ENCODE peak calls at places on chromosomes 2 and 18, in six cellular contexts. One of them, this sample, is unnamed.

GRCh38 chr2:38057651-38058410 is 18.1 kb downstream of the CYP1B1 start:
- ATAC-seq in HepG2: no peak
- ATAC-seq in A549: peak
- ATAC-seq in GM12878: no peak
- ATAC-seq in K562: no peak
- ATAC-seq in upper lobe of left lung: no peak
- ATAC-seq in this sample: no peak

GRCh38 chr2:135997380-135997779 is 12.0 kb upstream of the DARS1 start:
- ATAC-seq in HepG2: peak
- ATAC-seq in A549: peak
- ATAC-seq in GM12878: peak
- ATAC-seq in K562: peak
- ATAC-seq in upper lobe of left lung: no peak
- ATAC-seq in this sample: no peak

GRCh38 chr18:54777118-54777791 is 51.0 kb upstream of the RAB27B start:
- ATAC-seq in HepG2: no peak
- ATAC-seq in A549: no peak
- ATAC-seq in GM12878: peak
- ATAC-seq in K562: no peak
- ATAC-seq in upper lobe of left lung: no peak
- ATAC-seq in this sample: no peak

GRCh38 chr2:36235426-36235825 is 120.2 kb upstream of the CRIM1 start:
- ATAC-seq in HepG2: no peak
- ATAC-seq in A549: no peak
- ATAC-seq in GM12878: no peak
- ATAC-seq in K562: no peak
- ATAC-seq in upper lobe of left lung: no peak
- ATAC-seq in this sample: no peak

GRCh38 chr2:46943881-46944798 is 28.5 kb upstream of the MCFD2 start:
- ATAC-seq in HepG2: no peak
- ATAC-seq in A549: no peak
- ATAC-seq in GM12878: peak
- ATAC-seq in K562: no peak
- ATAC-seq in upper lobe of left lung: no peak
- ATAC-seq in this sample: no peak

GRCh38 chr2:240353086-240353798 is 82.2 kb upstream of the GPC1 start:
- ATAC-seq in HepG2: no peak
- ATAC-seq in A549: no peak
- ATAC-seq in GM12878: no peak
- ATAC-seq in K562: no peak
- ATAC-seq in upper lobe of left lung: no peak
- ATAC-seq in this sample: no peak

GRCh38 chr2:233743464-233744259 is 14.8 kb downstream of the UGT1A3 start:
- ATAC-seq in HepG2: no peak
- ATAC-seq in A549: no peak
- ATAC-seq in GM12878: no peak
- ATAC-seq in K562: peak
- ATAC-seq in upper lobe of left lung: no peak
- ATAC-seq in this sample: no peak

GRCh38 chr18:45326505-45326904 is 288.8 kb upstream of the SLC14A2 start:
- ATAC-seq in HepG2: no peak
- ATAC-seq in A549: no peak
- ATAC-seq in GM12878: no peak
- ATAC-seq in K562: no peak
- ATAC-seq in upper lobe of left lung: no peak
- ATAC-seq in this sample: no peak

GRCh38 chr2:168216351-168217005 is 30.9 kb downstream of the STK39 start:
- ATAC-seq in HepG2: no peak
- ATAC-seq in A549: no peak
- ATAC-seq in GM12878: no peak
- ATAC-seq in K562: no peak
- ATAC-seq in upper lobe of left lung: no peak
- ATAC-seq in this sample: no peak

GRCh38 chr18:35060092-35060491 is 18.9 kb downstream of the MAPRE2 start:
- ATAC-seq in HepG2: no peak
- ATAC-seq in A549: no peak
- ATAC-seq in GM12878: no peak
- ATAC-seq in K562: peak
- ATAC-seq in upper lobe of left lung: no peak
- ATAC-seq in this sample: no peak

GRCh38 chr2:239160226-239161143 is 240.3 kb downstream of the HDAC4 start:
- ATAC-seq in HepG2: no peak
- ATAC-seq in A549: no peak
- ATAC-seq in GM12878: no peak
- ATAC-seq in K562: no peak
- ATAC-seq in upper lobe of left lung: no peak
- ATAC-seq in this sample: no peak

GRCh38 chr2:135984199-135985017 is 1.0 kb downstream of the DARS1 start:
- ATAC-seq in HepG2: no peak
- ATAC-seq in A549: peak
- ATAC-seq in GM12878: peak
- ATAC-seq in K562: peak
- ATAC-seq in upper lobe of left lung: no peak
- ATAC-seq in this sample: no peak

GRCh38 chr2:444937-445884 is 157.3 kb upstream of the ALKAL2 start:
- ATAC-seq in HepG2: no peak
- ATAC-seq in A549: no peak
- ATAC-seq in GM12878: no peak
- ATAC-seq in K562: no peak
- ATAC-seq in upper lobe of left lung: no peak
- ATAC-seq in this sample: no peak

GRCh38 chr2:26048791-26049190 is 14.9 kb downstream of the RAB10 start:
- ATAC-seq in HepG2: no peak
- ATAC-seq in A549: peak
- ATAC-seq in GM12878: no peak
- ATAC-seq in K562: peak
- ATAC-seq in upper lobe of left lung: no peak
- ATAC-seq in this sample: no peak

GRCh38 chr18:28682912-28683311 is 506.0 kb upstream of the CDH2 start:
- ATAC-seq in HepG2: no peak
- ATAC-seq in A549: no peak
- ATAC-seq in GM12878: no peak
- ATAC-seq in K562: no peak
- ATAC-seq in upper lobe of left lung: no peak
- ATAC-seq in this sample: no peak

GRCh38 chr2:229446316-229446715 is 175.2 kb upstream of the PID1 start:
- ATAC-seq in HepG2: no peak
- ATAC-seq in A549: no peak
- ATAC-seq in GM12878: no peak
- ATAC-seq in K562: no peak
- ATAC-seq in upper lobe of left lung: no peak
- ATAC-seq in this sample: no peak
- TF ChIP-seq EP300 in HepG2: no peak
- TF ChIP-seq EP300 in A549: no peak
- TF ChIP-seq EP300 in GM12878: no peak
- TF ChIP-seq EP300 in K562: no peak
- TF ChIP-seq EP300 in upper lobe of left lung: no peak
- TF ChIP-seq EP300 in this sample: no peak

GRCh38 chr2:190501231-190501630 is 33.3 kb downstream of the NEMP2 start:
- ATAC-seq in HepG2: no peak
- ATAC-seq in A549: no peak
- ATAC-seq in GM12878: no peak
- ATAC-seq in K562: no peak
- ATAC-seq in upper lobe of left lung: no peak
- ATAC-seq in this sample: no peak

GRCh38 chr2:190499976-190500588 is 34.4 kb downstream of the NEMP2 start:
- ATAC-seq in HepG2: peak
- ATAC-seq in A549: peak
- ATAC-seq in GM12878: no peak
- ATAC-seq in K562: peak
- ATAC-seq in upper lobe of left lung: peak
- ATAC-seq in this sample: peak

GRCh38 chr2:190503088-190503487 is 31.4 kb downstream of the NEMP2 start:
- ATAC-seq in HepG2: no peak
- ATAC-seq in A549: peak
- ATAC-seq in GM12878: no peak
- ATAC-seq in K562: no peak
- ATAC-seq in upper lobe of left lung: no peak
- ATAC-seq in this sample: no peak

GRCh38 chr2:190499273-190499672 is 35.2 kb downstream of the NEMP2 start:
- ATAC-seq in HepG2: no peak
- ATAC-seq in A549: no peak
- ATAC-seq in GM12878: no peak
- ATAC-seq in K562: no peak
- ATAC-seq in upper lobe of left lung: no peak
- ATAC-seq in this sample: no peak

DNA sequence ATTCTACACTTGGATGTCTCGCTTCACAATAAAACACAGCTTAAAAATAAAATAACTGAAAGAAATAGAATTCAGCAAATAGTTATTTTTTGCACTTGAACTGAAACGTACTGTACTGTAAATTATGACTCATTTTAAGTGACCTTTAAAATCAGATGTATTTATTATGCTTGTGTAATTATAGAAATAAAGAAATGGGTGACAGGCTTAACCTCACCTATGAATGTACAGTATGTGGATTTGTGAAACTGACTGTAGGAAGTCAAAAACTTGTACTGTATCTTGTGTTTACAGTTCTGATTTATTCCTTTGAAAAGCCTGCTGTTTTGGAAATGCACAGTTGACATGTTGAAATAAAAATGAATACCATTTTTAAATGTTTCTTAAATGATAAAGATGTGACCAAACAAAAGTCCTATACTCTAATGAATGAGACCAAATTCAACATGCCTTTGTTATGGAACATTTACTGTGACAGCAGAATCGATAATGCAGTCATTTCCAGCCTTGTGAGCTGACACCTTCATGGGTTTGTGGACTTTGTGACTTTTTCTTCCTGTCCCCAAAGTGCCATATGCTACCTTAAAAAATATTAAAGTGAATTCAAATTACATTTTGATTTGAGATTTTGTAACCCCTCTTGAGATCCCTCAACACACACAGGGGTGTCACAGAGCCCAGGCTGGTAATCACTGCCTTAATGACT is 32.7 kb downstream of the NEMP2 start:
- ATAC-seq in HepG2: no peak
- ATAC-seq in A549: no peak
- ATAC-seq in GM12878: peak
- ATAC-seq in K562: no peak
- ATAC-seq in upper lobe of left lung: no peak
- ATAC-seq in this sample: no peak
- TF ChIP-seq CTCF in HepG2: no peak
- TF ChIP-seq CTCF in A549: no peak
- TF ChIP-seq CTCF in GM12878: no peak
- TF ChIP-seq CTCF in K562: no peak
- TF ChIP-seq CTCF in upper lobe of left lung: no peak
- TF ChIP-seq CTCF in this sample: no peak

GRCh38 chr2:216110620-216111019 is 1.5 kb downstream of the XRCC5 start:
- ATAC-seq in HepG2: no peak
- ATAC-seq in A549: no peak
- ATAC-seq in GM12878: no peak
- ATAC-seq in K562: no peak
- ATAC-seq in upper lobe of left lung: no peak
- ATAC-seq in this sample: no peak

GRCh38 chr2:216107760-216108159 is 1.4 kb upstream of the XRCC5 start:
- ATAC-seq in HepG2: peak
- ATAC-seq in A549: no peak
- ATAC-seq in GM12878: no peak
- ATAC-seq in K562: peak
- ATAC-seq in upper lobe of left lung: no peak
- ATAC-seq in this sample: no peak

GRCh38 chr2:216108310-216108966 is 710 bp upstream of the XRCC5 start:
- ATAC-seq in HepG2: peak
- ATAC-seq in A549: no peak
- ATAC-seq in GM12878: no peak
- ATAC-seq in K562: peak
- ATAC-seq in upper lobe of left lung: no peak
- ATAC-seq in this sample: no peak

GRCh38 chr2:216109962-216110614 is 940 bp downstream of the XRCC5 start:
- ATAC-seq in HepG2: no peak
- ATAC-seq in A549: peak
- ATAC-seq in GM12878: peak
- ATAC-seq in K562: peak
- ATAC-seq in upper lobe of left lung: no peak
- ATAC-seq in this sample: no peak

DNA sequence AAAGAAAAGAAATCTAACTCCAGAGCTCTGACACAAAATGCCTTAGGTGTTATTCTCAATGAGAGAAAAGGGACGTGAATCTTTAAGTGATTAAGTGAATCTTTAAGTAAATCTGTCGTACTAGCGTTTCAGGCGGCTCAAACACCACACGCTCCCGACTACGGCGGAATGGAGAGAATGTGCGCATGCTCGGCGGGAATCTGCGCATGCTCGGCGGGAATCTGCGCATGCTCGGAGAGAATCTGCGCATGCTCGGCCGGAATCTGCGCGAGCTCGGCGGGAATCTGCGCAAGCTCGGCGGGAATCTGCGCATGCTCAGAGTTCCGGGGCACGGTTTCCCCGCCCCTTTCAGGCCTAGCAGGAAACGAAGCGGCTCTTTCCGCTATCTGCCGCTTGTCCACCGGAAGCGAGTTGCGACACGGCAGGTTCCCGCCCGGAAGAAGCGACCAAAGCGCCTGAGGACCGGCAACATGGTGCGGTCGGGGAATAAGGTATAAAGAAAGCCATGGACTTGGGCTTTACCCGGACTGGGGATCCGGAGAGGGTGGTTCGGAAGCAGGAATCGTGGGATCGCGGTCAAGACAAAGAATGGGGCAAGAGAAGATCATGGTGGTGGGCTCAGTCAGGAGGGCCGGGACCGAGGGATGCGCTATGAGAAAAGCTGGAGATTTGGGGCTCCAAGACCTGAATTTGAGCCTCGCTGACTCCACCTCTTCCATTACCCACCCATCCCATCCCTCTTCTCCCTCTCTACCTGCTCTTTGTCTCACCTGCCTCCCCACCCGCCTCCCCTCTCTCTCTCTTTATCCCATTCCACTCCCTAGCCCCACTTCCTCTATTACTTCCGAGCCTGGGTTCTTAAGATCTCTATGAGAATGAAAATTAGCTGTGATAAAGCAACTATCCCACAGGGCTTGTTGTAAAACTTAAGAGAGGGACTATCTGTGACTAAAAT is at the start of gene XRCC5:
- ATAC-seq in HepG2: peak
- ATAC-seq in A549: peak
- ATAC-seq in GM12878: peak
- ATAC-seq in K562: peak
- ATAC-seq in upper lobe of left lung: peak
- ATAC-seq in this sample: peak
- TF ChIP-seq EP300 in HepG2: peak
- TF ChIP-seq EP300 in A549: no peak
- TF ChIP-seq EP300 in GM12878: no peak
- TF ChIP-seq EP300 in K562: no peak
- TF ChIP-seq EP300 in upper lobe of left lung: peak
- TF ChIP-seq EP300 in this sample: no peak

DNA sequence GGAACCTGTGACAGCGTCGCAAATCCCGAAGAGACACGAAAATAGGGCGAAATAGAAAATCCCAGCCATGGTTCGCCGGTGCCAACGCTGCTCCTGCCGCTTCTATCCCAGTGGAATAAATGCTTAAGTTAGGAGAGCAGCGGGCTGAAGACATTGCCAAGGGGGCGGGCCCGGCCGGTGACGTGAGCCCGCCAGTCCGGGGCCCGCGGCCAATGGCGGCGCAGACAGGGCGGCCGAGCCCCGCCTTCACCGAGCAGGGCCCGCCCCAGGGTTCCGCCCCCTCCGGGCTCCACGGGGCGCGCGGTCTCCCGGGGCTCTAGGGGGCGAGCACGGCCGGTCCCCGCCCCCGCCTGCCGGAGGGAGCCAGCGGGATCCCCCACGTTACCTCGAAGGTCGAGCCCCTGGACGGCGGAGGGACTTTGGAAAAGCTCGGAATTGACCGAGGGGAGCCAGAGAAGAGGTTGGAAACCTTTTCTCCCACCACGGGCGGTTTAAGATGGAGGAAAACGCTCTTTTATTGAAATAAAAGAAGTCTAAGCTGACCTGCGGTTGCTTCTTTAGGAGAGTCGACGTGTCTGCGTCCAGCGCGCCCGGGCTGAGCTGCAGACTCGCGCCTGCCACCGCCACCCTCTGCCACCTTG is at the start of gene EPHA4:
- ATAC-seq in HepG2: peak
- ATAC-seq in A549: peak
- ATAC-seq in GM12878: peak
- ATAC-seq in K562: peak
- ATAC-seq in upper lobe of left lung: peak
- ATAC-seq in this sample: peak
- TF ChIP-seq CTCF in HepG2: no peak
- TF ChIP-seq CTCF in A549: no peak
- TF ChIP-seq CTCF in GM12878: no peak
- TF ChIP-seq CTCF in K562: no peak
- TF ChIP-seq CTCF in upper lobe of left lung: no peak
- TF ChIP-seq CTCF in this sample: no peak

This sample was measured in gastroesophageal sphincter.